ENCODE peak calls at places on chromosomes 13 and 19, in eight cellular contexts. R is glutamatergic neuron; S is CD8-positive, alpha-beta memory T cell; D is NCI-H1105 treated with DMSO at 0.1 percent for 48 hours; O is activated CD8-positive, alpha-beta memory T cell treated with anti-CD3 and anti-CD28 coated beads, Interleukin-2, amount 50 U/mL, for 4 hours; Q is activated CD4-positive, alpha-beta T cell treated with anti-CD3 and anti-CD28 coated beads, Interleukin-2, amount 50 U/mL, for 1 hour; X is Right ventricle myocardium superior; B is CD4-positive, alpha-beta memory T cell. L is an unnamed sample.

GRCh38 chr13:86765462-86765861 is 905.7 kb upstream of the SLITRK5 start:
- DNase-seq in R (no peak), S (no peak), D (no peak), O (no peak), Q (no peak), X (no peak), B (no peak), L (no peak)

GRCh38 chr19:53037101-53038097 is 7.1 kb upstream of the ERVV-2 start:
- DNase-seq in R (peak; percentile 76), S (no peak), D (no peak), O (peak; percentile 21), Q (no peak), X (peak; percentile 48), B (peak; percentile 5), L (peak; percentile 73)

GRCh38 chr19:49447485-49448431 is 3.9 kb downstream of the PIH1D1 start:
- DNase-seq in R (no peak), S (no peak), D (no peak), O (no peak), Q (no peak), X (peak; percentile 71), B (no peak), L (no peak)

GRCh38 chr19:39046037-39046821 is 13.9 kb upstream of the FBXO27 start:
- DNase-seq in R (no peak), S (no peak), D (no peak), O (no peak), Q (no peak), X (no peak), B (no peak), L (no peak)

GRCh38 chr13:91719033-91719432 is 320.6 kb downstream of the GPC5 start:
- DNase-seq in R (no peak), S (no peak), D (no peak), O (no peak), Q (no peak), X (no peak), B (no peak), L (peak; percentile 61)

GRCh38 chr13:95420501-95420900 is 119.2 kb upstream of the ABCC4 start:
- DNase-seq in R (no peak), S (no peak), D (no peak), O (no peak), Q (no peak), X (no peak), B (no peak), L (no peak)

GRCh38 chr13:112448621-112449544 is 72.7 kb downstream of the SPACA7 start:
- DNase-seq in R (no peak), S (no peak), D (no peak), O (no peak), Q (no peak), X (no peak), B (no peak), L (no peak)

GRCh38 chr13:42876270-42876714 is 94.9 kb downstream of the FAM216B start:
- DNase-seq in R (no peak), S (no peak), D (no peak), O (no peak), Q (no peak), X (no peak), B (no peak), L (no peak)